ENCODE peak calls at places on chromosome 14, in eight cellular contexts. One of them, this sample, is unnamed.

GRCh38 chr14:102979406-102979805 is 56.9 kb downstream of the AMN start:
- DNase-seq in testis: no peak
- DNase-seq in IMR-90: no peak
- DNase-seq in ovary: no peak
- DNase-seq in heart left ventricle: no peak
- DNase-seq in stomach: no peak
- DNase-seq in A549: no peak
- DNase-seq in gastrocnemius medialis: no peak
- DNase-seq in this sample: no peak

GRCh38 chr14:75399819-75400678 is 27.8 kb upstream of the JDP2 start:
- DNase-seq in heart left ventricle: peak; percentile 96
- DNase-seq in gastrocnemius medialis: peak; percentile 98
- DNase-seq in testis: peak; percentile 52
- DNase-seq in IMR-90: no peak
- DNase-seq in A549: peak; percentile 18
- DNase-seq in stomach: peak; percentile 94
- DNase-seq in ovary: peak; percentile 60
- DNase-seq in this sample: peak; percentile 98

GRCh38 chr14:45361727-45362126 is 108.7 kb upstream of the MIS18BP1 start:
- DNase-seq in ovary: no peak
- DNase-seq in stomach: no peak
- DNase-seq in IMR-90: no peak
- DNase-seq in testis: no peak
- DNase-seq in A549: no peak
- DNase-seq in gastrocnemius medialis: no peak
- DNase-seq in heart left ventricle: no peak
- DNase-seq in this sample: no peak

GRCh38 chr14:94989417-94989816 is 167.9 kb downstream of the DICER1 start:
- DNase-seq in ovary: no peak
- DNase-seq in IMR-90: no peak
- DNase-seq in A549: no peak
- DNase-seq in gastrocnemius medialis: no peak
- DNase-seq in heart left ventricle: no peak
- DNase-seq in testis: no peak
- DNase-seq in stomach: no peak
- DNase-seq in this sample: no peak

GRCh38 chr14:35122696-35123387 is 490 bp downstream of the PRORP start:
- DNase-seq in testis: no peak
- DNase-seq in ovary: no peak
- DNase-seq in heart left ventricle: no peak
- DNase-seq in A549: peak; percentile 55
- DNase-seq in IMR-90: peak; percentile 59
- DNase-seq in stomach: no peak
- DNase-seq in gastrocnemius medialis: peak; percentile 35
- DNase-seq in this sample: no peak

GRCh38 chr14:85534914-85535313 is 5.0 kb downstream of the FLRT2 start:
- DNase-seq in testis: peak; percentile 20
- DNase-seq in heart left ventricle: no peak
- DNase-seq in ovary: peak; percentile 15
- DNase-seq in stomach: no peak
- DNase-seq in IMR-90: no peak
- DNase-seq in A549: no peak
- DNase-seq in gastrocnemius medialis: no peak
- DNase-seq in this sample: no peak

GRCh38 chr14:61523751-61524150 is 171.6 kb upstream of the HIF1A start:
- DNase-seq in IMR-90: no peak
- DNase-seq in gastrocnemius medialis: no peak
- DNase-seq in A549: no peak
- DNase-seq in ovary: no peak
- DNase-seq in testis: no peak
- DNase-seq in stomach: no peak
- DNase-seq in heart left ventricle: no peak
- DNase-seq in this sample: no peak

GRCh38 chr14:93033983-93034670 is 81.6 kb downstream of the ITPK1 start:
- DNase-seq in gastrocnemius medialis: no peak
- DNase-seq in IMR-90: no peak
- DNase-seq in ovary: no peak
- DNase-seq in heart left ventricle: no peak
- DNase-seq in A549: no peak
- DNase-seq in testis: no peak
- DNase-seq in stomach: no peak
- DNase-seq in this sample: no peak

GRCh38 chr14:70289138-70289537 is 70.3 kb downstream of the COX16 start:
- DNase-seq in stomach: no peak
- DNase-seq in heart left ventricle: no peak
- DNase-seq in A549: no peak
- DNase-seq in IMR-90: no peak
- DNase-seq in testis: no peak
- DNase-seq in ovary: no peak
- DNase-seq in gastrocnemius medialis: no peak
- DNase-seq in this sample: no peak

GRCh38 chr14:56686416-56686815 is 106.8 kb downstream of the TMEM260 start:
- DNase-seq in A549: no peak
- DNase-seq in ovary: no peak
- DNase-seq in testis: no peak
- DNase-seq in gastrocnemius medialis: no peak
- DNase-seq in stomach: peak; percentile 41
- DNase-seq in IMR-90: no peak
- DNase-seq in heart left ventricle: peak; percentile 70
- DNase-seq in this sample: peak; percentile 44

GRCh38 chr14:57889245-57889644 is 23.4 kb upstream of the SLC35F4 start:
- DNase-seq in ovary: peak; percentile 13
- DNase-seq in A549: no peak
- DNase-seq in stomach: peak; percentile 65
- DNase-seq in testis: peak; percentile 61
- DNase-seq in gastrocnemius medialis: peak; percentile 14
- DNase-seq in IMR-90: no peak
- DNase-seq in heart left ventricle: peak; percentile 79
- DNase-seq in this sample: peak; percentile 53

GRCh38 chr14:105857223-105857815 is 330.9 kb downstream of the TMEM121 start:
- DNase-seq in testis: peak; percentile 9
- DNase-seq in gastrocnemius medialis: no peak
- DNase-seq in ovary: no peak
- DNase-seq in heart left ventricle: no peak
- DNase-seq in IMR-90: no peak
- DNase-seq in stomach: no peak
- DNase-seq in A549: no peak
- DNase-seq in this sample: peak; percentile 1

GRCh38 chr14:36173161-36173560 is 3.4 kb downstream of the PTCSC3 start:
- DNase-seq in stomach: no peak
- DNase-seq in gastrocnemius medialis: no peak
- DNase-seq in IMR-90: no peak
- DNase-seq in ovary: no peak
- DNase-seq in heart left ventricle: no peak
- DNase-seq in testis: no peak
- DNase-seq in A549: no peak
- DNase-seq in this sample: no peak

GRCh38 chr14:103334644-103335603 is 887 bp downstream of the EIF5 start:
- DNase-seq in stomach: peak; percentile 76
- DNase-seq in testis: peak; percentile 63
- DNase-seq in gastrocnemius medialis: peak; percentile 67
- DNase-seq in ovary: peak; percentile 86
- DNase-seq in A549: no peak
- DNase-seq in heart left ventricle: peak; percentile 67
- DNase-seq in IMR-90: peak; percentile 79
- DNase-seq in this sample: peak; percentile 85

GRCh38 chr14:22113401-22113800 is 439.8 kb upstream of the OR4E1 start:
- DNase-seq in A549: no peak
- DNase-seq in stomach: no peak
- DNase-seq in IMR-90: no peak
- DNase-seq in testis: no peak
- DNase-seq in gastrocnemius medialis: no peak
- DNase-seq in heart left ventricle: no peak
- DNase-seq in ovary: no peak
- DNase-seq in this sample: no peak

GRCh38 chr14:22123188-22123560 is 449.6 kb upstream of the OR4E1 start:
- DNase-seq in gastrocnemius medialis: no peak
- DNase-seq in heart left ventricle: no peak
- DNase-seq in A549: no peak
- DNase-seq in testis: no peak
- DNase-seq in ovary: no peak
- DNase-seq in stomach: no peak
- DNase-seq in IMR-90: no peak
- DNase-seq in this sample: no peak

GRCh38 chr14:22122227-22123187 is 448.9 kb upstream of the OR4E1 start:
- DNase-seq in IMR-90: peak; percentile 5
- DNase-seq in heart left ventricle: no peak
- DNase-seq in A549: no peak
- DNase-seq in ovary: no peak
- DNase-seq in gastrocnemius medialis: no peak
- DNase-seq in stomach: no peak
- DNase-seq in testis: no peak
- DNase-seq in this sample: no peak

GRCh38 chr14:22124071-22124613 is 450.5 kb upstream of the OR4E1 start:
- DNase-seq in IMR-90: no peak
- DNase-seq in stomach: no peak
- DNase-seq in A549: no peak
- DNase-seq in ovary: no peak
- DNase-seq in testis: no peak
- DNase-seq in gastrocnemius medialis: no peak
- DNase-seq in heart left ventricle: no peak
- DNase-seq in this sample: no peak

GRCh38 chr14:22118894-22119477 is 445.4 kb upstream of the OR4E1 start:
- DNase-seq in ovary: no peak
- DNase-seq in gastrocnemius medialis: no peak
- DNase-seq in heart left ventricle: no peak
- DNase-seq in IMR-90: peak; percentile 80
- DNase-seq in testis: no peak
- DNase-seq in A549: no peak
- DNase-seq in stomach: no peak
- DNase-seq in this sample: no peak
- TF ChIP-seq POLR2A in ovary: no peak
- TF ChIP-seq POLR2A in gastrocnemius medialis: no peak
- TF ChIP-seq POLR2A in heart left ventricle: no peak
- TF ChIP-seq POLR2A in IMR-90: no peak
- TF ChIP-seq POLR2A in testis: no peak
- TF ChIP-seq POLR2A in A549: no peak
- TF ChIP-seq POLR2A in stomach: no peak
- TF ChIP-seq POLR2A in this sample: no peak

GRCh38 chr14:68688872-68689371 is 103.9 kb downstream of the ZFP36L1 start:
- DNase-seq in stomach: no peak
- DNase-seq in A549: no peak
- DNase-seq in heart left ventricle: no peak
- DNase-seq in testis: peak; percentile 43
- DNase-seq in gastrocnemius medialis: no peak
- DNase-seq in ovary: peak; percentile 64
- DNase-seq in IMR-90: peak; percentile 76
- DNase-seq in this sample: no peak
- H3K4me3 ChIP-seq in stomach: no peak overlapping the region
- H3K4me3 ChIP-seq in A549: no peak overlapping the region
- H3K4me3 ChIP-seq in heart left ventricle: no peak overlapping the region
- H3K4me3 ChIP-seq in testis: no peak overlapping the region
- H3K4me3 ChIP-seq in gastrocnemius medialis: no peak overlapping the region
- H3K4me3 ChIP-seq in ovary: no peak overlapping the region
- H3K4me3 ChIP-seq in IMR-90: no peak overlapping the region
- H3K4me3 ChIP-seq in this sample: no peak overlapping the region

GRCh38 chr14:104632781-104633180 is 28.2 kb upstream of the TMEM179 start:
- DNase-seq in IMR-90: no peak
- DNase-seq in testis: no peak
- DNase-seq in heart left ventricle: no peak
- DNase-seq in gastrocnemius medialis: no peak
- DNase-seq in A549: no peak
- DNase-seq in stomach: no peak
- DNase-seq in ovary: no peak
- DNase-seq in this sample: no peak
- H3K27ac ChIP-seq in IMR-90: no peak overlapping the region
- H3K27ac ChIP-seq in testis: no peak overlapping the region
- H3K27ac ChIP-seq in heart left ventricle: no peak overlapping the region
- H3K27ac ChIP-seq in gastrocnemius medialis: no peak overlapping the region
- H3K27ac ChIP-seq in A549: no peak overlapping the region
- H3K27ac ChIP-seq in stomach: no peak overlapping the region
- H3K27ac ChIP-seq in ovary: no peak overlapping the region
- H3K27ac ChIP-seq in this sample: no peak overlapping the region

DNA sequence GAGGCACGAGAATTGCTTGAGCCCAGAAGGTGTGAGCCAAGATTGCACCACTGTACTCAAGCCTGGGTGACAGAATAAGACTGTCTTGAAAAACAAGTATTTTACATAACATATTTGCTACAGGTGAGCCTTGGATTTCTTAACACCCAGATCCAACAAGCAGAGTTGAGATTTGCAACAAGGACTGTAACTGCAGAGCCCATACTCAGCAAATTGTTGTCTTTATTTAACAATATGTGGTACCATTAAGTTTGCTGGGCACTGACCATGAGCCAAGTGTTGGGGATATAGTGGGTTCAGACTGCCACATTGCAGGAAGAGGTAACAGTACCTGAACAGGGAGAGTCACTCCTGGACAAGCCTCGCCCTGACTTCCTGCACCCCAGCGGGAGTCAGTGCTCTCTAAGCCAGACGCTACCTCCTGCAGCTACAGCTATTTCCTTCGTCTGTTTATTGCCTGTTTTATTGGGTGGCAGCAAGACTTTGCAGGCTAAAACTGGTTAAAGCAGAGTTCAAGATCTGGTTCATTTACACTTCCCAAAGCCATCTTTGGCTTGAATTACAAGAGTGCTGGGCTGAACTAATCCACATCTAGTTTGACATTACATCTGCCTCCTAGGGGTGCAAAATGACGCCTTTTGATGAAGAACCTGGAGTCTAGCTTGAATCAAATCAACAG is 12.4 kb downstream of the AHSA1 start:
- DNase-seq in testis: no peak
- DNase-seq in gastrocnemius medialis: no peak
- DNase-seq in A549: no peak
- DNase-seq in stomach: no peak
- DNase-seq in IMR-90: no peak
- DNase-seq in heart left ventricle: no peak
- DNase-seq in ovary: no peak
- DNase-seq in this sample: no peak
- TF ChIP-seq POLR2A in testis: no peak
- TF ChIP-seq POLR2A in gastrocnemius medialis: no peak
- TF ChIP-seq POLR2A in A549: no peak
- TF ChIP-seq POLR2A in stomach: no peak
- TF ChIP-seq POLR2A in IMR-90: no peak
- TF ChIP-seq POLR2A in heart left ventricle: no peak
- TF ChIP-seq POLR2A in ovary: no peak
- TF ChIP-seq POLR2A in this sample: no peak